ENCODE peak calls at places on chromosomes 2 and 18, in four cellular contexts. G is OCI-M1, O is AG04450, W is AG10803. M is an unnamed sample.

GRCh38 chr18:3450358-3451107 is 561 bp downstream of the TGIF1 start:
- DNase-seq in W (peak; percentile 78), G (peak; percentile 80), O (no peak), M (no peak)

GRCh38 chr2:96934096-96934495 is 52.3 kb downstream of the FAM178B start:
- DNase-seq in W (no peak), G (no peak), O (no peak), M (no peak)

GRCh38 chr2:64114063-64114911 is 29.9 kb downstream of the PELI1 start:
- DNase-seq in W (peak; percentile 70), G (no peak), O (peak; percentile 20), M (no peak)

GRCh38 chr18:45775241-45775676 is 50.2 kb upstream of the SIGLEC15 start:
- DNase-seq in W (peak; percentile 86), O (no peak), G (peak; percentile 91), M (no peak)

GRCh38 chr2:133148187-133148586 is 420.1 kb downstream of the NCKAP5 start:
- DNase-seq in G (no peak), W (no peak), O (no peak), M (no peak)

GRCh38 chr2:230696670-230697069 is 16.0 kb upstream of the CAB39 start:
- DNase-seq in W (no peak), G (no peak), O (no peak), M (no peak)

GRCh38 chr18:48734460-48734859 is 195.6 kb downstream of the CTIF start:
- DNase-seq in W (no peak), G (no peak), O (no peak), M (no peak)

GRCh38 chr2:69693472-69694450 is 48.2 kb upstream of the ANXA4 start:
- DNase-seq in G (no peak), O (no peak), W (no peak), M (no peak)

GRCh38 chr18:61992923-61993322 is 100.1 kb upstream of the RNF152 start:
- DNase-seq in G (peak; percentile 54), W (peak; percentile 82), O (no peak), M (no peak)

GRCh38 chr18:51522821-51523220 is 325.3 kb upstream of the MEX3C start:
- DNase-seq in W (no peak), O (no peak), G (no peak), M (no peak)